ENCODE peak calls at places on chromosomes 6 and 20, in six cellular contexts. R is HepG2, N is GM12878, P is K562, U is upper lobe of left lung, I is HCT116. T is an unnamed sample.

GRCh38 chr20:9912858-9913434 is 74.1 kb upstream of the PAK5 start:
- ATAC-seq in R (peak; percentile 77), N (peak; percentile 42), P (no peak), U (no peak), I (peak; percentile 75), T (no peak)

GRCh38 chr20:6058684-6059295 is 4.9 kb upstream of the LRRN4 start:
- ATAC-seq in R (no peak), N (no peak), P (no peak), U (peak; percentile 67), I (no peak), T (no peak)

GRCh38 chr20:41482647-41483552 is 116.3 kb upstream of the EMILIN3 start:
- ATAC-seq in R (no peak), N (no peak), P (no peak), U (no peak), I (no peak), T (no peak)

GRCh38 chr6:170374571-170375444 is 68.2 kb downstream of the FAM120B start:
- ATAC-seq in R (no peak), N (no peak), P (no peak), U (no peak), I (no peak), T (no peak)

GRCh38 chr20:10313215-10313614 is 94.6 kb downstream of the SNAP25 start:
- ATAC-seq in R (no peak), N (no peak), P (no peak), U (no peak), I (no peak), T (no peak)

GRCh38 chr6:70709826-70710225 is 42.1 kb downstream of the SMAP1 start:
- ATAC-seq in R (no peak), N (no peak), P (no peak), U (no peak), I (no peak), T (no peak)

GRCh38 chr6:109513571-109514071 is 30.6 kb upstream of the ZBTB24 start:
- ATAC-seq in R (no peak), N (no peak), P (no peak), U (no peak), I (no peak), T (no peak)

GRCh38 chr6:160055378-160055777 is 66.2 kb upstream of the SLC22A1 start:
- ATAC-seq in R (no peak), N (no peak), P (no peak), U (peak; percentile 56), I (no peak), T (no peak)

GRCh38 chr20:10511507-10512231 is 76.6 kb downstream of the SLX4IP start:
- ATAC-seq in R (peak; percentile 96), N (peak; percentile 98), P (peak; percentile 97), U (peak; percentile 90), I (peak; percentile 78), T (peak; percentile 96)

GRCh38 chr6:33822575-33823395 is 19.0 kb upstream of the MLN start:
- ATAC-seq in R (peak; percentile 95), N (peak; percentile 88), P (peak; percentile 97), U (no peak), I (peak; percentile 95), T (no peak)

GRCh38 chr6:143376861-143377260 is 73.6 kb downstream of the ADAT2 start:
- ATAC-seq in R (no peak), N (no peak), P (no peak), U (no peak), I (no peak), T (no peak)

GRCh38 chr6:159031826-159032225 is 13.0 kb downstream of the TAGAP start:
- ATAC-seq in R (no peak), N (no peak), P (no peak), U (no peak), I (no peak), T (no peak)

GRCh38 chr6:109204511-109204910 is 109.2 kb downstream of the CEP57L1 start:
- ATAC-seq in R (no peak), N (no peak), P (no peak), U (no peak), I (no peak), T (no peak)

GRCh38 chr6:34580707-34581560 is 24.8 kb upstream of the SPDEF start:
- ATAC-seq in R (peak; percentile 9), N (no peak), P (no peak), U (no peak), I (no peak), T (no peak)

GRCh38 chr20:53986037-53986436 is 84.4 kb downstream of the BCAS1 start:
- ATAC-seq in R (no peak), N (no peak), P (no peak), U (no peak), I (no peak), T (no peak)

DNA sequence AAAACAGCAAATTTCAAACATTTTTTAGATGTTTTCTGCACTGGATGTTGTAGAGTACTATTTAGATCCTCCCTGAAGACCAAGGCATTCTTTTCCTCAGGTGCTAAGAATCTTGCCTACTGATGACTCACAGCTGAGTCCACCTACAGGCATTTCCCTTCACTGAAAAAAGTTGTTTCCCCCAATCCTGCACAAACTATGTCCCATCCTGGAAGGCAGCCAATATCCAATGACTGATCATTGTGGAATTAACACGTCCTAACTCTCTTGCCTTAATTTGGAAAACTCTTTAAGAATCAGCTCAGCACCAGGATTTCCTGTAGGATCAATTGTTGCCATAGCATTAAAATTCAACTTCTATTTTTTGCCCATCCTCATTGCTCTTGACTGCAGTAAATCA is 268.4 kb upstream of the IRAK1BP1 start:
- ATAC-seq in R (no peak), N (no peak), P (no peak), U (no peak), I (peak; percentile 92), T (peak; percentile 67)
- TF ChIP-seq POLR2A in R (no peak), N (no peak), P (no peak), U (no peak), I (no peak), T (no peak)

GRCh38 chr6:30625511-30625910 is 1.2 kb upstream of the ATAT1 start:
- ATAC-seq in R (no peak), N (no peak), P (no peak), U (no peak), I (no peak), T (no peak)

DNA sequence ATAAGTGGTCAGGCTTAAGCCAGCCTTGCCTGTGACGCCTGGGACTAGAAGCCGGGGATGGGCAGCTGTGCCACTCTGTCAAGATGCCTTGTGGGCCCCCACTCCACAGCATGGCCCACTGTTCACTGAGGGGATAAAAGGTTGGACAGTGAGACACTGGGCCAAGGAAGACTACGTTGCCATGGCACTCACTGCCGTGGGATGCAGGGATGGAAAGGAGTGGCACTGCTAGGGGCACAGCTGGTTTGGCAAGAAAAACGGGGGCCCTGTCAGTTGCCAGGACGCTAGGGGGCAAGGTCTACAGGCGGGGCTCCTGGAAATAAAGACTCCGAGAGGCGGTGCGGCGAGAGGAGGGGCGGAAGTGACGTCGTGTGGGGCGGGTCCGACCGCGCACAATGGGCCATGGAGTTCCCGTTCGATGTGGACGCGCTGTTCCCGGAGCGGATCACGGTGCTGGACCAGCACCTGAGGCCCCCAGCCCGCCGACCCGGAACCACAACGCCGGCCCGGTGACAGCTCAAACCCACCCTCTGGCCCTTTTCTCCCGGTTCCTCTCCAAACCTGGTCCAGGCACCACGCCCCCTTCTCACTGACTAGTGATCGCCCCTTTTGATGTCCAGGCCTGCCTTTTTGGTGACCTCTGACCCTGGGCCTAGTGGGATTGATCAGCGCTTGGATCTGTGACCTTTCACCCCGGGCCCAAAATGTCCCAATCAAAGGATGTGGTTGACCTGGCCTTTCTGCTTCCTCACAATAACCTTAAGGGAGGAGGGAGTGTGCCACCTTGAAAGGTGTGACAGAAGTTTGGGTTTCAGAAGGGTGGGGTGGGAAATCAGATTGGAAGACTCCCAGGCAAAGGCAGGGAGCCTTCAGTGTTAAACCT is at the start of gene ATAT1:
- ATAC-seq in R (peak; percentile 98), N (peak; percentile 99), P (peak; percentile 89), U (peak; percentile 94), I (peak; percentile 96), T (peak; percentile 98)
- TF ChIP-seq POLR2AphosphoS5 in R (peak; percentile 88), N (peak; percentile 82), P (peak; percentile 57), U (peak; percentile 80), I (peak; percentile 96), T (peak; percentile 82)

DNA sequence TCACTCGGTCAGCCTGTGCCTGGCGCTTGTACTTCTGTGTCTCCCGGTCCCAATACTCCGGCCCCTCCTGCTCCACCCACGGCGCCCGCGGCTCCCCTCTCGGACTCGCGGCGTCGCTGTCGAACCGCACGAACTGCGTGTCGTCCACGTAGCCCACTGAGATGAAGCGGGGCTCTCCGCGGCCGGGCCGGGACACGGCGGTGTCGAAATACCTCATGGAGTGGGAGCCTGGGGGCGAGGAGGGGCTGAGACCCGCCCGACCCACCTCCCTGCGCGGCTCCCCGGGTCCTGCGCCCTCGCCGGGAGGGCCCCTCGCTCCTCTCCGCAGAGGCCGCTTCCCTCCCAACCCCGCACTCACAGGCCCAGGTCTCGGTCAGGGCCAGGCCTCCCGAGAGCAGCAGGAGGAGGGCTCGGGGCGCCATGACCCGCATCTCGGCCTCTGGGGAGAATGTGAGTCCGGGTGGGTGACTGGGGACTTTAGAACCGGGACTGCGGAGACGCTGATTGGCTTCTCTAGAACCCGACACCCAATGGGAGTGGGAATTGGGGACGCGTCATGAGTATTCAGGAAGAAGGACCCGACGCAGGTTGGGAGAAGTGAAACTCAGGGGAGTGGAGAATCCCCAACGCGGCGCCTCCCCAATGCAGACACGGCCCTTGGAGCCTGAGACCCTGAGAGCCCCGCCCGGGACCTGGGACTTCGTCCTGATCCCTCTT is at the start of gene HLA-C:
- ATAC-seq in R (peak; percentile 98), N (peak; percentile 88), P (peak; percentile 98), U (peak; percentile 98), I (peak; percentile 94), T (peak; percentile 99)
- H3K4me3 ChIP-seq in R (peak within 1 kb of the TSS; percentile 66), N (peak within 1 kb of the TSS; percentile 83), P (peak within 1 kb of the TSS; percentile 29), U (peak within 1 kb of the TSS; percentile 66), I (peak within 1 kb of the TSS; percentile 73), T (peak within 1 kb of the TSS; percentile 96)

GRCh38 chr20:43914697-43915208 is at the start of gene TOX2:
- ATAC-seq in R (peak; percentile 27), N (peak; percentile 43), P (peak; percentile 87), U (no peak), I (peak; percentile 87), T (peak; percentile 89)

GRCh38 chr20:43914286-43914685 is 366 bp upstream of the TOX2 start:
- ATAC-seq in R (no peak), N (peak; percentile 4), P (no peak), U (no peak), I (peak; percentile 63), T (peak; percentile 25)

GRCh38 chr20:43916875-43917371 is 2.3 kb downstream of the TOX2 start:
- ATAC-seq in R (no peak), N (peak; percentile 69), P (no peak), U (no peak), I (no peak), T (no peak)

GRCh38 chr20:43916073-43916874 is 1.6 kb downstream of the TOX2 start:
- ATAC-seq in R (peak; percentile 28), N (peak; percentile 34), P (no peak), U (peak; percentile 40), I (no peak), T (no peak)

DNA sequence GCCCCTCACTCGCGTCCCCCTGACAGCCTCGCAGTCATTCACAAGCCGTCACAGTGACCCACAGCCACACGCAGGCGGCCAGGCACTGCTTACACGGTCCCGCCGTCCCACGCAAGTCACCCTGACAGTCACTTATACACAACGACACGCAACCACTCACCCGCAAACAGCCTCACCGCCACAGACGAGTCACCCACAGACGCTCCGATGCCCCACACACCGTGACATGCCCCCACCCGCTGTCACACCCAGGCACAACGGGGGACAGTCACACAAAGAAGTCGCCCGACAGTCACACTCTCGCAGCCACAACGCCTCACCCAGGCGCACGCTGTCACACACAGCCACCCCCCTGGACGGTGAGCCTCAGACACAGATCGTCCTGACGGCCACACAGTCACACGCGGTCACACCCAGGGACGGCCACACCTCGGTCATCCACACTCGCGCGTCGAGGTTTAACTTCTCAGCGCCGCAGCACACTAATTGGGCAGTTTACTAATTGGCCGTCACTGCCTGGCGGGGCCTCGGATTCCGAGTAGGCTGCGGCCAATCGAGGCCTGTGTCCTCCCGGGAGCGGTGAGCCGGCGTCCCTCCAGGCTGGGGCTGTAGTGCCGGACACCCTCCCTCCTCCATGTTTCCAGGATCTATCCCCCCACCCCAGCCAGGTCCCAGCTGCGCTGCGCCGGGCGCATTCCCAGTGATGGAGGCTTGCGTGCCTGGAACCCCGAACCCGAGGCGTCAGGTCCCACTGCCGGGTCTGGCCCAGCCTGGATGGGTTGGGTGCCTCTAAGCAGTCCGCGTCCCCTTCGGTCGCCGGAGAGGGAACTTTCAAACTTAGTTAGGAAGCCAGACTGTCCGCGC is 789 bp downstream of the TOX2 start:
- ATAC-seq in R (peak; percentile 43), N (peak; percentile 57), P (no peak), U (peak; percentile 32), I (peak; percentile 38), T (peak; percentile 27)
- TF ChIP-seq POLR2A in R (no peak), N (no peak), P (no peak), U (no peak), I (no peak), T (no peak)